ENCODE peak calls at places on chromosomes 13 and 19, in ten cellular contexts. N is kidney epithelial cell, M is cardiac fibroblast, J is fibroblast of pulmonary artery, R is tibial nerve, W is transverse colon, B is keratinocyte, F is upper lobe of right lung, E is left lung, Z is colonic mucosa. S is an unnamed sample.

GRCh38 chr19:33758541-33759013 is 38.1 kb upstream of the KCTD15 start:
- DNase-seq in N (no peak), M (no peak), J (no peak), R (no peak), W (no peak), B (no peak), F (peak), E (peak), Z (no peak), S (no peak)

GRCh38 chr19:38285567-38285966 is 18.5 kb upstream of the C19orf33 start:
- DNase-seq in N (no peak), M (peak), J (no peak), R (no peak), W (no peak), B (no peak), F (no peak), E (no peak), Z (no peak), S (no peak)

GRCh38 chr13:49399801-49400472 is 43.9 kb downstream of the CAB39L start:
- DNase-seq in N (no peak), M (no peak), J (no peak), R (no peak), W (no peak), B (no peak), F (no peak), E (no peak), Z (no peak), S (no peak)

GRCh38 chr13:34943675-34944634 is 1.9 kb downstream of the NBEA start:
- DNase-seq in N (no peak), M (no peak), J (no peak), R (no peak), W (no peak), B (no peak), F (no peak), E (no peak), Z (no peak), S (no peak)

GRCh38 chr13:99282264-99283231 is 24.4 kb upstream of the GPR18 start:
- DNase-seq in N (no peak), M (peak), J (no peak), R (no peak), W (no peak), B (no peak), F (no peak), E (no peak), Z (no peak), S (no peak)

GRCh38 chr19:13240312-13241022 is 90.3 kb downstream of the IER2 start:
- DNase-seq in N (no peak), M (no peak), J (no peak), R (no peak), W (no peak), B (no peak), F (no peak), E (no peak), Z (no peak), S (no peak)

GRCh38 chr13:40974460-40975407 is 44.4 kb downstream of the ELF1 start:
- DNase-seq in N (peak), M (peak), J (peak), R (no peak), W (peak), B (no peak), F (no peak), E (no peak), Z (peak), S (no peak)

GRCh38 chr13:110347535-110348308 is 40.6 kb downstream of the COL4A2 start:
- DNase-seq in N (peak), M (peak), J (peak), R (no peak), W (no peak), B (peak), F (no peak), E (no peak), Z (no peak), S (peak)

GRCh38 chr13:102295316-102296048 is 106.4 kb downstream of the FGF14 start:
- DNase-seq in N (no peak), M (peak), J (peak), R (no peak), W (no peak), B (no peak), F (no peak), E (no peak), Z (no peak), S (no peak)

GRCh38 chr13:33794576-33794975 is 23.4 kb upstream of the RFC3 start:
- DNase-seq in N (no peak), M (peak), J (peak), R (no peak), W (no peak), B (no peak), F (no peak), E (no peak), Z (no peak), S (no peak)

GRCh38 chr19:18987456-18987855 is 45.9 kb downstream of the SUGP2 start:
- DNase-seq in N (no peak), M (no peak), J (no peak), R (no peak), W (no peak), B (no peak), F (no peak), E (no peak), Z (no peak), S (no peak)

GRCh38 chr19:2035590-2035991 is 15.5 kb downstream of the MKNK2 start:
- DNase-seq in N (no peak), M (no peak), J (no peak), R (no peak), W (no peak), B (no peak), F (peak), E (no peak), Z (no peak), S (no peak)

GRCh38 chr19:49684251-49684982 is 5.0 kb upstream of the ADM5 start:
- DNase-seq in N (no peak), M (no peak), J (no peak), R (no peak), W (no peak), B (no peak), F (no peak), E (no peak), Z (no peak), S (no peak)

GRCh38 chr19:1408300-1409203 is 1.2 kb downstream of the DAZAP1 start:
- DNase-seq in N (no peak), M (peak), J (peak), R (no peak), W (peak), B (no peak), F (peak), E (peak), Z (peak), S (no peak)

GRCh38 chr19:6481541-6482342 is at the start of gene DENND1C:
- DNase-seq in N (no peak), M (peak), J (no peak), R (no peak), W (peak), B (no peak), F (no peak), E (peak), Z (no peak), S (no peak)

GRCh38 chr19:15631817-15632216 is 8.9 kb upstream of the CYP4F3 start:
- DNase-seq in N (no peak), M (peak), J (no peak), R (no peak), W (peak), B (no peak), F (no peak), E (no peak), Z (no peak), S (no peak)

GRCh38 chr13:24261566-24261965 is 47.8 kb upstream of the C1QTNF9 start:
- DNase-seq in N (no peak), M (no peak), J (no peak), R (no peak), W (no peak), B (no peak), F (no peak), E (no peak), Z (no peak), S (peak)

GRCh38 chr19:35318679-35319448 is 10.1 kb upstream of the CD22 start:
- DNase-seq in N (peak), M (peak), J (peak), R (no peak), W (peak), B (peak), F (peak), E (peak), Z (peak), S (peak)

GRCh38 chr13:32453981-32454380 is 26.1 kb upstream of the N4BP2L1 start:
- DNase-seq in N (no peak), M (peak), J (peak), R (no peak), W (no peak), B (no peak), F (no peak), E (no peak), Z (no peak), S (no peak)

GRCh38 chr13:47886314-47886713 is 114.8 kb downstream of the SUCLA2 start:
- DNase-seq in N (no peak), M (no peak), J (no peak), R (no peak), W (no peak), B (no peak), F (no peak), E (no peak), Z (no peak), S (no peak)

GRCh38 chr13:89740994-89741678 is 1606.4 kb upstream of the MIR17HG start:
- DNase-seq in N (no peak), M (no peak), J (peak), R (no peak), W (no peak), B (no peak), F (peak), E (no peak), Z (no peak), S (no peak)

GRCh38 chr13:35675651-35676050 is 199.2 kb upstream of the MAB21L1 start:
- DNase-seq in N (no peak), M (no peak), J (no peak), R (no peak), W (no peak), B (no peak), F (no peak), E (no peak), Z (no peak), S (no peak)

GRCh38 chr13:44493213-44493812 is 82.8 kb downstream of the TSC22D1 start:
- DNase-seq in N (no peak), M (no peak), J (no peak), R (no peak), W (no peak), B (no peak), F (no peak), E (no peak), Z (no peak), S (no peak)

GRCh38 chr13:114071441-114071840 is 61.0 kb downstream of the RASA3 start:
- DNase-seq in N (no peak), M (no peak), J (no peak), R (peak), W (no peak), B (no peak), F (peak), E (peak), Z (no peak), S (no peak)

DNA sequence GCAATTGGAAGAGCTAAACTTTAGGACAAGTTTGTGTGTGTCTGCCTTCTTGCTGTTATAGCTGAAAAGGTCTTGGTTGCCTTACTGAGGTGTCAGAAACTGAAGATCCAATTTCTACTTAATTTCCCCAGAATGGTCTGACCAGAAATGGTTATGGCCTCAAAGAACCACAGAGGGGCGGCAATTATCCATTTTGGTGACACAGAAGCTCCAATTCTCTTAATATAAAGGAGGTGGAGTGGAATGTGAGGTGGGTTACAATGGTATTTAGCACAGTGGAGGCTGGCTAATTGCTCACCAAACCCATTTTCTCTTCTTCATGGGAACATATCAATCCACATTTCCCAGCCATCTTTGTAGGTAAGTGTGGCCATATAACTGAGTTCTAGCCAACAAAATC is 1157.2 kb downstream of the OLFM4 start:
- DNase-seq in N (no peak), M (no peak), J (no peak), R (no peak), W (no peak), B (no peak), F (no peak), E (no peak), Z (no peak), S (no peak)
- TF ChIP-seq CTCF in N (no peak), M (no peak), J (no peak), R (no peak), W (no peak), B (peak), F (no peak), E (no peak), Z (no peak), S (no peak)

GRCh38 chr19:8244442-8244841 is 35.3 kb downstream of the CERS4 start:
- DNase-seq in N (no peak), M (no peak), J (no peak), R (no peak), W (no peak), B (no peak), F (no peak), E (no peak), Z (no peak), S (no peak)
- TF ChIP-seq CTCF in N (no peak), M (no peak), J (no peak), R (no peak), W (no peak), B (peak), F (no peak), E (no peak), Z (no peak), S (no peak)

GRCh38 chr19:3275068-3275582 is 50.7 kb downstream of the CELF5 start:
- DNase-seq in N (no peak), M (no peak), J (no peak), R (no peak), W (no peak), B (no peak), F (no peak), E (no peak), Z (no peak), S (no peak)
- TF ChIP-seq CTCF in N (no peak), M (peak), J (peak), R (no peak), W (no peak), B (no peak), F (no peak), E (no peak), Z (no peak), S (no peak)

DNA sequence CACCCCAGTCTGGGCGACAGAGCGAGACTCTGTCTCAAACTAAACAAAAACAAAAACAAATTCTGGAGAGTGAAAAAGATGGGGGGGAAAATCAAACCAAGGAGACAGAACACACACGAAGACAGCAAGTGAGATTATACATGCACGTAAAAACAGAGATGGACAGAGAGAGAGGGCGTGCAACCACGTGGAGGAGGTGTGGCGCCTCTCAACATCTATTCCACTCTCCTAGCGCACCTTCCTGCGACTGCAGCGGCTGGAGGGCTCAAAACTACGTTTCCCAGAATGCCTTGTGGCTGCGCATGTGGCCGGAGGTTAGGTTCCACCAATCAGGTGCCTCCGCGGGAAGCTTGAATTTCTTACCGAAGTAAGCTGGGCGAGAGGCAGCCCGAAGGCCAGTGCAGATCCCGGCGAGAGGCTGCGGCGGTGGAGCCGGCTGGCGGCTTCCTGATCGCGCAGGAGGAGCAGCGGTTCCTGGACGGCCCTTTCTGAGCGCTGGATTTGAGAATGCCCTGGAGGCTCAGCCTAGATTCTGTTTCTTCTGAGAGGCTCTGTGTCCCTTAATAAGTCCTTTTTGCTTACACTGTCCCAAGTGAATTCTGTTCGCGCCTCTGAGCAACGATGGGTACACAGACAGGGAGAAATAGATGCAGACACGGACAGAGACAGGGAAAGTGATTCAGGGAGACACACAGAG is 13.1 kb upstream of the NANOS2 start:
- DNase-seq in N (peak), M (peak), J (peak), R (peak), W (peak), B (peak), F (peak), E (peak), Z (peak), S (peak)
- TF ChIP-seq CTCF in N (no peak), M (no peak), J (no peak), R (no peak), W (no peak), B (peak), F (no peak), E (no peak), Z (no peak), S (no peak)

GRCh38 chr13:81990652-81991051 is 1649.7 kb upstream of the SPRY2 start:
- DNase-seq in N (no peak), M (no peak), J (no peak), R (no peak), W (no peak), B (no peak), F (no peak), E (no peak), Z (no peak), S (no peak)

GRCh38 chr13:81987677-81988357 is 1646.9 kb upstream of the SPRY2 start:
- DNase-seq in N (no peak), M (no peak), J (no peak), R (no peak), W (no peak), B (no peak), F (no peak), E (no peak), Z (no peak), S (no peak)

GRCh38 chr13:81986308-81986707 is 1645.4 kb upstream of the SPRY2 start:
- DNase-seq in N (no peak), M (no peak), J (no peak), R (no peak), W (no peak), B (no peak), F (no peak), E (no peak), Z (no peak), S (no peak)

GRCh38 chr13:81988542-81988941 is 1647.6 kb upstream of the SPRY2 start:
- DNase-seq in N (no peak), M (no peak), J (no peak), R (no peak), W (no peak), B (no peak), F (no peak), E (no peak), Z (no peak), S (no peak)

DNA sequence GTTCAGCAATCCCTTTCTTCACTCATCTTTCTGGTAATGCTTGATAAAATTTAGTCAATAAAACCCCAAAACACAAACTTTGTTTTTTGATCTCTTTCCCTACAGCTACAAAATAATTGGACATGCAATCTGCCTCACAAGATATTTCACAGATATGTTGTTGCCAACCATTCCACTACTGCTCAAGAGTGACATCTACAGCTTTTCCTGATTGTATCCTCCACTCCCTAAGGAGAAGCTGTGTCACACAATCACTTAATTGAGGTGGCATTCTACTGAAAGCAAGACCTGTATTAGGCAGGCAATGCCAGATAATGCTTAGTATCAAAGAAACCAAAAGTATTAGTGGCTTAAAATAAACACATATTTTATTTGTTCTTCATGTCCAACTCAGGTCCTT is 1646.2 kb upstream of the SPRY2 start:
- DNase-seq in N (no peak), M (no peak), J (no peak), R (no peak), W (no peak), B (no peak), F (no peak), E (no peak), Z (no peak), S (no peak)
- TF ChIP-seq CTCF in N (no peak), M (no peak), J (no peak), R (no peak), W (no peak), B (no peak), F (no peak), E (no peak), Z (no peak), S (no peak)

GRCh38 chr19:40831502-40832430 is 18.5 kb downstream of the CYP2A6 start:
- DNase-seq in N (peak), M (peak), J (peak), R (no peak), W (peak), B (no peak), F (no peak), E (no peak), Z (peak), S (peak)

GRCh38 chr19:40827386-40828247 is 22.6 kb downstream of the CYP2A6 start:
- DNase-seq in N (no peak), M (no peak), J (no peak), R (no peak), W (no peak), B (no peak), F (no peak), E (no peak), Z (no peak), S (peak)

DNA sequence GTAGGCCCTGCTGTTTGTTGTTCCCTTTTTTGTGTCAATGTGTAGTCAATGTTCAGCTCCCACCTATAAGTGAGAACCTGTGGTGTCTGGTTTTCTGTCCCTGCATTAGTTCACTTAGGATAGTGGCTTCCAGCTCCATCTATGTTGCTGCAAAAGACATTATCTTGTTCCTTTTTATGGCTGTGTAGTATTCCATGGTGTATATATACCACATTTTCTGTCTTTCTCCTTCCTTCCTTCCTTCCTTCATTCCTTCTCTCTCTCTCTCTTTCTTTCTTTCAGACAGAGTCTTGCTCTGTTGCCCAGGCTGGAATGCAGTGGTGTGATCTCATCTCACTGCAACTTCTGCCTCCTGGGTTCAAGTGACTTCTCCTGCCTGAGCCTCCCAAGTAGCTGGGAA is 21.0 kb downstream of the CYP2A6 start:
- DNase-seq in N (no peak), M (no peak), J (no peak), R (no peak), W (no peak), B (no peak), F (no peak), E (no peak), Z (no peak), S (peak)
- TF ChIP-seq CTCF in N (no peak), M (no peak), J (no peak), R (no peak), W (no peak), B (no peak), F (no peak), E (no peak), Z (no peak), S (no peak)

GRCh38 chr19:27792576-27793127 is 1420.3 kb downstream of the UQCRFS1 start:
- DNase-seq in N (no peak), M (no peak), J (no peak), R (no peak), W (no peak), B (no peak), F (no peak), E (no peak), Z (no peak), S (no peak)

GRCh38 chr19:27793128-27793643 is 1419.8 kb downstream of the UQCRFS1 start:
- DNase-seq in N (peak), M (peak), J (peak), R (peak), W (peak), B (peak), F (peak), E (peak), Z (peak), S (peak)

GRCh38 chr19:27794444-27795042 is 1418.4 kb downstream of the UQCRFS1 start:
- DNase-seq in N (peak), M (peak), J (peak), R (no peak), W (no peak), B (no peak), F (no peak), E (no peak), Z (no peak), S (no peak)

GRCh38 chr19:27795369-27795768 is 1417.6 kb downstream of the UQCRFS1 start:
- DNase-seq in N (no peak), M (no peak), J (no peak), R (no peak), W (no peak), B (no peak), F (no peak), E (no peak), Z (no peak), S (no peak)

GRCh38 chr19:27793644-27794443 is 1419.1 kb downstream of the UQCRFS1 start:
- DNase-seq in N (peak), M (peak), J (peak), R (peak), W (peak), B (peak), F (peak), E (peak), Z (peak), S (peak)
- TF ChIP-seq CTCF in N (no peak), M (no peak), J (no peak), R (peak), W (no peak), B (no peak), F (no peak), E (no peak), Z (no peak), S (no peak)

S was measured in lower leg skin.